ENCODE peak calls at places on chromosomes 4 and X, in ten cellular contexts. S is left lung; O is GM20000; M is fibroblast of lung; G is glutamatergic neuron; J is kidney; C is progenitor cell of endocrine pancreas; N is GM13976; V is CD4-positive, alpha-beta T cell; H is tibial artery. W is an unnamed sample.

GRCh38 chr4:5156677-5157076 is 105.4 kb downstream of the STK32B start:
- DNase-seq in J (no peak), N (no peak), S (no peak), H (no peak), G (no peak), M (no peak), V (no peak), C (no peak), O (no peak), W (no peak)

GRCh38 chrX:119698835-119699234 is 5.9 kb upstream of the SEPTIN6 start:
- DNase-seq in M (peak), C (no peak), H (no peak), S (no peak), V (no peak), G (no peak), N (peak), J (no peak), O (no peak), W (no peak)

GRCh38 chrX:152949114-152949513 is 44.8 kb downstream of the PNMA5 start:
- DNase-seq in C (no peak), O (no peak), G (no peak), S (no peak), M (no peak), H (no peak), J (no peak), N (no peak), V (no peak), W (no peak)

GRCh38 chr4:110275871-110276270 is 77.5 kb upstream of the ELOVL6 start:
- DNase-seq in O (no peak), J (no peak), H (no peak), M (peak), C (no peak), S (no peak), G (no peak), N (no peak), V (no peak), W (no peak)

GRCh38 chr4:62709618-62710252 is 1509.6 kb downstream of the ADGRL3 start:
- DNase-seq in S (no peak), C (no peak), J (no peak), G (no peak), N (peak), O (peak), V (no peak), M (peak), H (no peak), W (no peak)

GRCh38 chrX:113473418-113473817 is 632.8 kb upstream of the AMOT start:
- DNase-seq in C (no peak), N (no peak), M (no peak), O (no peak), J (no peak), H (no peak), G (no peak), V (no peak), S (no peak), W (no peak)

GRCh38 chr4:75790024-75790423 is 65.6 kb downstream of the USO1 start:
- DNase-seq in M (no peak), O (no peak), V (no peak), N (no peak), J (no peak), G (no peak), S (no peak), C (no peak), H (no peak), W (no peak)

GRCh38 chr4:36322921-36323354 is 41.5 kb downstream of the DTHD1 start:
- DNase-seq in S (no peak), C (no peak), J (no peak), G (no peak), V (no peak), N (no peak), M (no peak), O (peak), H (no peak), W (no peak)

GRCh38 chr4:592825-593520 is 16.9 kb upstream of the TMEM271 start:
- DNase-seq in C (no peak), S (no peak), V (no peak), O (no peak), G (peak), J (no peak), N (no peak), H (no peak), M (no peak), W (no peak)

DNA sequence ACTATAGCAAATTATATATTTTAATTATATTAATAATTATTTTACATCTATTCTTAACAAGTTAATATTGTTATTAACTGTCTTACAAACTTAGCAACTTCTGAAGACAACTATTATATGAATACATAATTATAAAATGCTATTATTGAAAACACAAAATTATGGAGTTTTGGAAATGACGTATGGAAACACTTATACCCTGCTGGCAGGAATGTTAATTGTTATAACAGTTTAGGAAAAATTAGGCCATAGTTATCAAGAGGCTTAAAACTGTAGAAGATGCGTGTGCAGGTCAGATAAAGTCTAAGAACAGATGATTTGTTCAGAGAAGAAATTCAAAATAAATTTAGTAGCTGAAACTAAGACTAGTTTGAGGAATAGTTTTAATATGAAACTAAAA is 211.7 kb downstream of the FAT4 start:
- DNase-seq in S (no peak), M (no peak), O (no peak), N (no peak), V (no peak), H (no peak), G (no peak), C (no peak), J (no peak), W (no peak)
- TF ChIP-seq CTCF in S (no peak), M (no peak), O (no peak), N (no peak), V (no peak), H (no peak), G (peak), C (peak), J (no peak), W (no peak)

DNA sequence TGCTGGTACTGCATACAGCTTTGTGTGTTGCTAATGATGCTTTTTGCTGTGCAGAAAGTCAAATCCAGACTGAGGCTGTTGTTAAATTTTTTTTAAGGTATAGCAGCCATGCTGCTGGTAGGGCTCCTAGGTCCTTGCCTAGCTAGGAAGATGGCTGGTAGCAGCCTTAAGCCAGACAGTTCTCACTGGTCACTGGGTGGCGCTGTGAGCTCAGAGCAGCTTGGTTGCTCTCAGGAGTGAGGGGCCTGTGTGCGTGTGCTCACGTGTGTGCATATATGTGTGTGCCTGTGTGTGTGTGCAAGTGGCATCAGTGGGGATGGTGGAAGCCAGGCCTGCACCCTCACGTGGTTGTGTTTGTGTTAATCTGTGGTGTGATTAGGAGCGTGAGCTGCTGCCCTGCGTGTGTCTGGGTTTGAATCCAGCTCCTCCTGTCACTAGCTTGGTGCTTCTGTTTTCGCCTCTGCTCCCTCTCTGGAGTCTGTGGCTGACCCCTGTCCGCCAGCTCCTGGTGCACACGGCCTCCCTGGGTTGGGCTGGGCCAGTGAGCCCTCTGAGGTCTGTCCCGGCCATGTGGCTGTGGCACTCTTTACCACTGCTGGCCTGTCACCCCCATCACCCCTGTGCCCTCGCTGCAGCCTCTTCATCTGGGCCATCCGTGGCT is 46.1 kb downstream of the SORCS2 start:
- DNase-seq in M (no peak), C (no peak), V (no peak), S (peak), N (no peak), H (no peak), J (peak), G (peak), O (no peak), W (no peak)
- TF ChIP-seq CTCF in M (peak), C (peak), V (no peak), S (no peak), N (no peak), H (no peak), J (no peak), G (peak), O (no peak), W (no peak)

GRCh38 chr4:16516796-16517413 is 290.6 kb upstream of the TAPT1 start:
- DNase-seq in M (peak), V (no peak), G (peak), S (no peak), O (no peak), J (peak), C (no peak), H (peak), N (no peak), W (no peak)
- TF ChIP-seq CTCF in M (peak), V (no peak), G (no peak), S (no peak), O (no peak), J (peak), C (no peak), H (no peak), N (no peak), W (no peak)

DNA sequence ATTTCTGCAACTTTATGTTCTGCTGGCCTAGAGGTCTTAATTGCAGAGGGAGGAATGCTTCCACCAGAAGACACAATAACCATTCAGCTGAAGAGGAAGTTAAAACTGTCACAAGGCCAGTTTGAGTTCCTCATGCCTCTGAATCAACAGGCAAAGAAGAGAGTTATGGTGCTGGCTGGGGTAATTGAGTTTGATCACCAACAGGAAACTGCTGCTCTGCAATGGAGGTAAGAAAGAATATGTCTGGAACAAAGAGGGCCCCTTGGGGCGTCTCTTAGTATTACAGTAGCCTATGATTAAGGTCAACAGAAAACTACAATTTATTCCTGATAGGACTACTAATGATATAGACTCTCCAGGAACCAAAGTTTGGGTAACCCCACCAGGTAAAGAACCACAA is 744.0 kb downstream of the FSTL5 start:
- DNase-seq in N (no peak), M (no peak), H (no peak), O (no peak), G (no peak), C (no peak), S (no peak), J (no peak), V (no peak), W (no peak)
- TF ChIP-seq CTCF in N (no peak), M (no peak), H (peak), O (no peak), G (no peak), C (peak), S (no peak), J (no peak), V (no peak), W (no peak)

DNA sequence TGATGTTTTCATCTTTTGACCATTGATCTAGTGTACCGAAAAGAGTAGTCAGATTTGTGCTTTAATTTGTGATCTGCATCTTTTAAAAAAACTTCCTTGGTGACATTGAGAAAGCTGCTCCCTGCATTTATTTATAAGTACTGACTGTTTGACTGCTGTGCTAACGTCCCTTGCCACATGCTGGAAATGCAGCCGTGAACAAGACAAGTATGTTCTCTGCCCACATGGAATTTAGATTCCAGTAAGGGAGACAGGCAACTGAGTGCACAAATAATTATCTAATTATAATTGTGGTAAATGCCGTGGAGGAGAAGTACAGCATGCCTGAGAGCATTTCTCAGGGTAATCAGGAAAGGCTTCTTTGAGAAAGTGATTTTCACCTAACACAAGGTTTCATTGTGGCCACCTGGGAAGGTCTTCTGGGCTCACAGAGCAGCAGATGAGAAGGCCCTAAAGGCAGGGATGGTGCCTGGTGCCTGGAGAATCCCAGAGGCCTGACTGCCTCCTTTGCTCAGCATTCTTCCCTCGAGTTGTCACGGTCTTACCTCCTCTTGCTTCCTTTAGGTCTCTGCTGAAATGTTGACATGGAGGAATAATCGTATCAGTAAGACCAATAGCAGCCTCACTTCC is 55.8 kb downstream of the PTTG2 start:
- DNase-seq in S (no peak), C (no peak), N (no peak), J (no peak), G (no peak), M (no peak), O (no peak), V (no peak), H (no peak), W (no peak)
- TF ChIP-seq CTCF in S (no peak), C (no peak), N (no peak), J (no peak), G (no peak), M (no peak), O (no peak), V (no peak), H (no peak), W (no peak)

DNA sequence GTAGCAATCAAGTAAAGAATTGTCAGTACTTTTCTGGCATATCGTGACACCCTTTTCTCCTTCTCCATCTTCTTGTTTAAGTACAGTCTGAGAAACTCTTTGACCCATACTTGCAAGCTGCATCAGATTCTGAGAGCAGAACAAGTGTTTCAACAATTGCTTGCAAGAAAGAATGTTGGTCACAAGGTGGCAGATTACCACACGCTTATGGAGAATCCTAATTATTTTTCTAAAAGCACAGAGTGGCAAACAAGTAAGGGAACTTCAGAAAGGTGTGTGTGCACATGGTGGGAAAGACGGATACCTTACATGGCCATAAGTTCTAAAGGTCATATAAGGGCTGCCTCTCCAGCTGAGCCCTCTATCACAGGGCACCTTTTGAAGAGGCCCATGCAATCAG is 136.4 kb upstream of the FGF13 start:
- DNase-seq in C (no peak), V (no peak), N (no peak), H (no peak), S (no peak), O (no peak), G (no peak), M (peak), J (no peak), W (no peak)
- TF ChIP-seq CTCF in C (peak), V (no peak), N (no peak), H (no peak), S (no peak), O (no peak), G (no peak), M (peak), J (peak), W (no peak)

GRCh38 chrX:104427693-104428092 is 138.3 kb upstream of the IL1RAPL2 start:
- DNase-seq in H (no peak), V (no peak), S (no peak), C (no peak), O (no peak), N (no peak), G (no peak), M (no peak), J (no peak), W (no peak)
- TF ChIP-seq CTCF in H (no peak), V (no peak), S (no peak), C (no peak), O (no peak), N (no peak), G (no peak), M (no peak), J (no peak), W (no peak)

GRCh38 chr4:80126435-80126834 is 53.4 kb upstream of the ANTXR2 start:
- DNase-seq in C (no peak), V (no peak), O (no peak), H (no peak), S (no peak), M (no peak), N (no peak), J (no peak), G (no peak), W (no peak)

GRCh38 chr4:80128941-80129340 is 55.9 kb upstream of the ANTXR2 start:
- DNase-seq in N (no peak), V (no peak), O (no peak), S (no peak), C (no peak), H (no peak), J (no peak), M (no peak), G (no peak), W (no peak)

GRCh38 chr4:80127870-80128419 is 54.9 kb upstream of the ANTXR2 start:
- DNase-seq in O (no peak), G (no peak), J (no peak), H (no peak), V (no peak), M (no peak), N (no peak), S (no peak), C (no peak), W (no peak)

GRCh38 chr4:80125252-80126177 is 52.5 kb upstream of the ANTXR2 start:
- DNase-seq in J (no peak), V (peak), G (no peak), N (no peak), H (no peak), S (no peak), C (no peak), O (peak), M (peak), W (no peak)

DNA sequence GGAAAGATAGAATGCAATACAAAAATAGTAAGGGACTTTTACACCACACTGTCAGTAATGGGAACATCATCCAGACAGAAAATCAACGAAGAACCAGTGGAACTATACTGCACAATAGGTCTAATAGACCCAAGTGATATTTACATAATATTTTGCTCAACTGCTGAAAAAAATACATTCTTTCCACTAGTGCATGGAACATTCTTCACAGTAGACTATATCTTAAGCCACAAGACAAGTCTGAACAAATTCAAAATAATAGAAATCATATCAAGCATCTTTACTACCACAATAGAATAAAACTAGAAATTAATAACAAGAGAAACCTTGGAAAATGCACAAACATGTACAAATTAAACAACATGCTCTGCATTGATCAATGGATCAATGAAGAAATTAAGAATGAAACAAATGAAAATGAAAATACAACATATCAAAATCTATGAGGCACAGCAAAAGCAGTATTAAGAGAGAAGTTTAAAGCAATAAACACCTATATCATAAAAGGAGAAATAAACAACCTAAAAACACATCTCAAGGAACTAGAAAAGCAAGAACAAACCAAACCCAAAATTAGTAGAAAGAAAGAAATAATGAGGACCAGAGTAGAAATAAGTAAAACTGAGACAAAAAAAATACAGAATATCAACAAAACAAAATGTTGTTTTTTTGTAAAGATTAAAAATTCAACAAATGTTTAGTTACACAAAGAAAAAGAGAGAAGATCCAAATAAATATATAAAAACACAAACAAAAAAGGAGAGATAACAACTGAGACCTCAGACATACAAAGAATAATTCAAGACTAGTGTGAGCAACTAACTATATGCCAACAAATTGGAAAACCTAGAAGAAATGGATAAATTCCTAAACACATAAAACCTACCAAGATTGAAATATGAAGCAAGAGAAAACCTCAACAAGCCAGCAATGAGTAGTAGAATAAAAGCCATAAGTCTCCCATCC is 51.5 kb upstream of the ANTXR2 start:
- DNase-seq in H (no peak), C (no peak), O (no peak), J (no peak), S (no peak), G (no peak), N (no peak), M (no peak), V (no peak), W (no peak)
- TF ChIP-seq CTCF in H (no peak), C (no peak), O (no peak), J (no peak), S (no peak), G (no peak), N (no peak), M (no peak), V (no peak), W (no peak)

GRCh38 chr4:38902695-38903094 is 35.1 kb downstream of the FAM114A1 start:
- DNase-seq in S (no peak), J (no peak), N (peak), G (no peak), M (peak), H (no peak), C (no peak), V (no peak), O (peak), W (no peak)
- TF ChIP-seq CTCF in S (no peak), J (peak), N (no peak), G (peak), M (no peak), H (no peak), C (peak), V (peak), O (peak), W (peak)

DNA sequence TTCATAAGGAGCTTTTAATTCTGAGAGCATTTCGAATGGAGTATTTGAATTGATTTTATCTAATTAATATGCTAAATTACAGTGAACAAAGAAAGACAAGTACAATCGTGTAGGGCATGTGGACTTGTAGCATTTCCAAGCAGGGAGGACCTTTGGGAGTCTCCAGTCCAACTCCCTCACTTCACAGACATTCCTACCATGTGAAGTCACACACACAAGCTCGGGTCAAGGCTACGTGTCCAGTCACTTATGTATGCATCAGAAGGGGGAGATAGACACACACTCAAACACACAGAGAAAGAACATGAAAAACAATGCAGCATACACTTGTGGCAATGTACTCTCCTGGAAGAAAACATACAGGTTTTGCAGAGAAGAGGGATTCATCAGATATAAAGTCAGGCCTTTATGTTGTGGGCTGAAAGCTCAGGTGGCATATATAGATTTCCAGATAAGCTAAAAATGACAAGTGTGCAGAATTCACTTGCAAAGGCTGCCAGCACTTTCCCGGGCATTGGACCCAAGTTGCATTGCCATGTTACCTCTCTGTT is 136.1 kb upstream of the MID1 start:
- DNase-seq in M (peak), C (no peak), N (no peak), G (no peak), V (no peak), H (no peak), J (no peak), O (no peak), S (no peak), W (no peak)
- TF ChIP-seq CTCF in M (no peak), C (no peak), N (no peak), G (no peak), V (no peak), H (no peak), J (no peak), O (no peak), S (no peak), W (no peak)